ENCODE peak calls at places on chromosomes 12 and 14, in six cellular contexts. M, X, K, L, B and T are unnamed samples.

GRCh38 chr12:80205960-80206359 is 106.6 kb downstream of the OTOGL start:
- DNase-seq in X (no peak), B (no peak), L (no peak), K (no peak), M (no peak), T (no peak)

GRCh38 chr12:16515666-16516065 is 90.3 kb downstream of the LMO3 start:
- DNase-seq in L (no peak), X (no peak), M (no peak), B (no peak), K (no peak), T (no peak)

GRCh38 chr12:12583510-12583909 is 20.8 kb upstream of the DUSP16 start:
- DNase-seq in L (no peak), K (no peak), M (no peak), X (no peak), B (no peak), T (no peak)

GRCh38 chr12:47021298-47021697 is 58.1 kb upstream of the PCED1B start:
- DNase-seq in K (no peak), X (no peak), B (peak), L (no peak), M (peak), T (peak)

GRCh38 chr12:28369483-28369882 is 179.2 kb downstream of the CCDC91 start:
- DNase-seq in K (no peak), B (no peak), M (no peak), L (no peak), X (no peak), T (no peak)

GRCh38 chr14:33061667-33062325 is 123.1 kb downstream of the NPAS3 start:
- DNase-seq in B (no peak), X (no peak), K (no peak), M (peak), L (no peak), T (no peak)

GRCh38 chr14:35929171-35929570 is 103.0 kb downstream of the BRMS1L start:
- DNase-seq in K (no peak), B (no peak), X (no peak), L (no peak), M (no peak), T (no peak)

GRCh38 chr12:121079736-121080272 is 40.8 kb upstream of the OASL start:
- DNase-seq in K (no peak), B (no peak), L (no peak), M (no peak), X (no peak), T (no peak)

GRCh38 chr12:94844452-94844851 is 159.0 kb downstream of the NDUFA12 start:
- DNase-seq in L (no peak), X (no peak), K (no peak), B (no peak), M (no peak), T (no peak)

GRCh38 chr12:54429014-54429471 is 10.0 kb upstream of the ITGA5 start:
- DNase-seq in K (no peak), L (no peak), M (no peak), B (no peak), X (no peak), T (no peak)

GRCh38 chr14:52040598-52040997 is 28.3 kb downstream of the NID2 start:
- DNase-seq in M (no peak), B (no peak), X (no peak), K (no peak), L (no peak), T (no peak)

GRCh38 chr14:99749142-99749541 is 44.1 kb upstream of the EML1 start:
- DNase-seq in L (no peak), M (peak), K (no peak), X (no peak), B (no peak), T (no peak)

GRCh38 chr12:97308576-97309198 is 153.9 kb upstream of the RMST start:
- DNase-seq in B (no peak), K (no peak), X (no peak), L (no peak), M (peak), T (peak)

GRCh38 chr12:29249930-29250329 is 100.9 kb downstream of the FAR2 start:
- DNase-seq in M (no peak), K (no peak), X (no peak), B (no peak), L (no peak), T (no peak)

GRCh38 chr14:71800878-71801277 is 131.4 kb upstream of the RGS6 start:
- DNase-seq in K (no peak), X (no peak), M (no peak), L (no peak), B (no peak), T (no peak)

GRCh38 chr14:35412281-35413057 is 7.9 kb upstream of the NFKBIA start:
- DNase-seq in X (no peak), M (no peak), L (no peak), B (no peak), K (no peak), T (no peak)

GRCh38 chr14:35032562-35032961 is 13.5 kb upstream of the FAM177A1 start:
- DNase-seq in M (no peak), L (no peak), X (no peak), K (no peak), B (no peak), T (no peak)

GRCh38 chr12:54016478-54016964 is 7.7 kb downstream of the HOXC8 start:
- DNase-seq in B (peak), X (no peak), K (no peak), M (no peak), L (no peak), T (no peak)

GRCh38 chr14:74962493-74962892 is 7.1 kb upstream of the PGF start:
- DNase-seq in K (no peak), M (no peak), L (no peak), X (no peak), B (no peak), T (no peak)

GRCh38 chr14:65600742-65601141 is 188.2 kb downstream of the FUT8 start:
- DNase-seq in K (no peak), B (no peak), L (no peak), X (no peak), M (no peak), T (no peak)

GRCh38 chr14:53044486-53044885 is 93.6 kb upstream of the FERMT2 start:
- DNase-seq in M (no peak), K (no peak), L (no peak), B (no peak), X (no peak), T (no peak)

GRCh38 chr12:4526923-4527546 is 11.7 kb upstream of the RAD51AP1 start:
- DNase-seq in L (no peak), K (no peak), X (no peak), B (no peak), M (no peak), T (no peak)
- TF ChIP-seq CTCF in L (peak), K (peak), X (peak), B (peak), M (peak), T (peak)

GRCh38 chr14:90111895-90112534 is 50.2 kb downstream of the KCNK13 start:
- DNase-seq in X (no peak), M (no peak), K (no peak), B (no peak), L (no peak), T (no peak)

GRCh38 chr14:90109858-90110257 is 48.1 kb downstream of the KCNK13 start:
- DNase-seq in M (peak), L (no peak), B (no peak), X (no peak), K (no peak), T (peak)

GRCh38 chr14:90115780-90116179 is 54.0 kb downstream of the KCNK13 start:
- DNase-seq in X (no peak), B (no peak), M (no peak), K (no peak), L (no peak), T (no peak)

GRCh38 chr14:90116444-90116843 is 54.6 kb downstream of the KCNK13 start:
- DNase-seq in B (no peak), K (no peak), X (no peak), L (no peak), M (no peak), T (no peak)

DNA sequence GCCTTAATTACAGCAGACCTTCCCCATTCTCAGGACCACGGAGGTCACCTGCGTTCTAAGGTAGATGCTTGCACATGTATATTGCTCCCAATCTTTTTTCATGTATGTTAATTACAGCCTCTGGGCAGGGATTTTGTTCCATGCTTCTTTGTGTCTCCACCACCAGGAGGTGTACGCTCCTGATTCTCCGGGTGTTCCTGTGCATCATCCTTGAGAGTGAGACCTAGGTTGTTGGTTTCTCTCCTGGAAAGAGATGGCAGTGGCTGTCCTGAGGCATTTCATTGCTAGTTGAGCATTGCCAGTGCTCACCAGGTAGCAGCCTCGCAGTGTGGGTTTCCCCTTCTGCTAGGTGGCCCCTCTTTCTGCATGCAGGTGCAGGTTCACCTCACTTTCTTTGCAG is 52.8 kb downstream of the KCNK13 start:
- DNase-seq in K (no peak), M (peak), B (no peak), L (no peak), X (no peak), T (peak)
- TF ChIP-seq CTCF in K (no peak), M (peak), B (peak), L (no peak), X (peak), T (peak)

DNA sequence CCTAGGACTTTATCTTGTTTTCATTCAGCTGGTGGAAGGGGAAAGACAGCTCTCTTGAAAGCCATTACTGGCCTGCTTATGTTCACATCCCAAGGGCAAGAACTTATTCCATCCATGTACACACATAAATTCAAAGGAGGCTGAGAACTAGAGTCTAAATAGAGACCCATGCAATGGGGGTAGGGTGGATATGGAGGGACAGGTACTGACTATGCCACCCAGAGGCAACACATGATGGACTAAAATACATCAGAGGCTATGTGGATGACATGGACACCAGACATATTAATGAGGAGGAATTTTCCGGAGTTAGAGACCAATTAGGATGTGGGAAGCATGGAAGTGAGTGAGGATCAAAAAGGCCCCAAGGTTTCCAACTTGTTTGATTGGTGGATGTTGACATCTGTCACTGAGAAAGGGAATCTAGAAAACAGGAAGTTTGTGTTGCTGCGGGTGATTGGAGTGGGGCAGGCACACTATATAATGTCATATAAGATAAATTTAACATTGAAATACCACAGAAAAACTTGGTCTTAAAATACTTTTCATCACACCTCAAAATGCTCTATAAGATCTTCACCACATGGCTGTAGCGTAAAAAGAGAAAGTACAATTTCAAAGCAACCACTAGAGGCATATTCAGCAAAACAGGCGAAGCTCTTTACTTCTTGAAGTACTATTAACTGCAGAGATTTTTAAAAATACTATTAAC is 130.4 kb downstream of the GRIP1 start:
- DNase-seq in L (no peak), M (peak), K (no peak), B (no peak), X (no peak), T (no peak)
- TF ChIP-seq CTCF in L (no peak), M (peak), K (no peak), B (peak), X (peak), T (peak)

DNA sequence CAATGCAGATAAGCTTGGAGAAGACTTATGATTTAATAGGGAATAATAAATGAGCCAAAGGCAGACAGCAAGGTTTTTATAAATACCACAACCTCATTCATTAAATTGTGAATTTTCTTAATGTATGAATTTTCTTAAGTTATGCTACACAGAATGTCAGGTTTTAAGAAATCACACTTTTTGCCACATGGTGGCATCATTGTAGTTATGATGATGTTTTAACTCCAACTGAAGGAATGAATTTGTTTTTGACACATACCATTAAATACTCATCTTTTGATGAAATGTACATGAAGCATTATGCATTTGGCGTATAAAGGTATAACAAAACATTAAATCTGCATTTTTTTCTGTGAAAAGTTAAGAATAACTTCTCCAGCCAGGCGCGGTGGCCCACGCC is 524.1 kb upstream of the FBXO33 start:
- DNase-seq in K (no peak), L (no peak), M (no peak), X (no peak), B (no peak), T (no peak)
- TF ChIP-seq CTCF in K (no peak), L (no peak), M (peak), X (no peak), B (no peak), T (no peak)

DNA sequence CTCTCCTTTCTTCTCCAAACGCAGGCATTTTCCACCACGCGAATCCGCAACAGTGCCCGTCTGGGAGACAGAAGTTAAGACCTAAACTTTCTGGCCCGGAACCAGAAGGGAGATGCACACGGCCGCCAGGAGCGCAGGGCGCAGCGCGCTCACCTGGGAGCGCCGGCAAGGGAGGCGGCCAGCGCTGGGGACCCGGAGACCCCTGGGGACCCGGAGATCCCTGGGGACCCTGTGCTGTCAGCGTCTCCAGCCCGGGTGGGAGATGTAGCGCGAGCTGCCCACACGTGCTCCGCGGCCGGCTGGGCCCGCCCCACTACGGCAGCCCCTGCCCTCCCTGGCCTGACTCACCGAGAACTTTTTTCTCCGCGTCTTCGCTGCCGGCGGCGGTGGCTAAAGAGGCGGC is 620 bp downstream of the YBX3 start:
- DNase-seq in K (peak), M (peak), L (no peak), X (peak), B (peak), T (peak)
- TF ChIP-seq CTCF in K (peak), M (peak), L (peak), X (peak), B (no peak), T (no peak)

DNA sequence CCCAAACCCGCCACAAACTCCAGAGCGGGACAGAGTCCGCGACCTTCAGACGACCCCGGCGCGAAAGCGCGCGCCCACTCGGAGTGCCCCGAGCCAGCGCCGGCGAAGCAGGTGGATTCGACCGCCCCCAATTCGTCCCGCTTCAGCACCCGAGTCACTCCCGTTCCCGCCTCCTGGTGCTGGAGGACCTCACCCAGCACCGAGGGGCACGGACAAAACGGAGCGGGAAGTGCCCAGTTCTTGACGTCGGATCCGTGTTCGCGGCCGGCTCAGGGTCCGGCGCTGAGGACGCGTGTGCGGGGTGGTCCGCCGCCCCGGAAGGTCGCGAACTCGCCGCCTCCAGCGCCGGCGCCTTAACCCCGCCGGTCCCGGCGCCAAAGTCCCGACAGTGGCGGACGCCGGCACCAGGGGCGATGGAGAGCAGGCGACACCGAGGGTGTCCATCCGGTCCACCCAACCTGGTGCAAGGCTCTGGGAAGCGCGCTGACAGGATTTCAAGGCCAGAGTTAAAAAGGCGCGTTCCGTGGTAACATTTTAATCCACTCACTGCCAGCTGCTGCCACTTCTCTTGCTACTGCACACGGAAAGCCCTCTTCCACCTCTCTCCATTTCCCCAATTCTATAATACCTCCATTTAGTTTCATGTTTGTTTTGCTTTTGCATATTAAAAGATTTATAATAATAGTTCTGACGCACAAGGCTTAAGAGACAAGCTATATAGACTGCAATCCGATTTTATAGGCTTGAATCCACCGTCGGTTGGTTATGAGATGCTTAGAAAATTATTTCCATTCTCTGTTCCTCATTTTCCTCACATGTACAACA is 240.0 kb upstream of the CPNE8 start:
- DNase-seq in X (peak), M (peak), K (peak), L (no peak), B (peak), T (peak)
- TF ChIP-seq CTCF in X (peak), M (peak), K (no peak), L (peak), B (peak), T (peak)

GRCh38 chr12:31021809-31022492 is 51.7 kb upstream of the DDX11 start:
- DNase-seq in X (no peak), L (no peak), B (no peak), K (no peak), M (no peak), T (no peak)
- TF ChIP-seq CTCF in X (no peak), L (no peak), B (no peak), K (no peak), M (no peak), T (no peak)